ENCODE peak calls at places on chromosomes 13 and 19, in six cellular contexts. Q, Y, O, W, N and X are unnamed samples.

GRCh38 chr13:29958476-29958875 is 108.1 kb upstream of the UBL3 start:
- DNase-seq in Q (no peak), Y (no peak), O (no peak), W (no peak), N (no peak), X (no peak)

GRCh38 chr19:36771275-36772231 is 1.1 kb downstream of the ZNF850 start:
- DNase-seq in Q (peak), Y (peak), O (no peak), W (peak), N (no peak), X (no peak)

GRCh38 chr19:40223135-40223822 is 3.2 kb downstream of the CCNP start:
- DNase-seq in Q (no peak), Y (no peak), O (no peak), W (no peak), N (no peak), X (no peak)

GRCh38 chr19:7642295-7643046 is 5.6 kb downstream of the STXBP2 start:
- DNase-seq in Q (no peak), Y (no peak), O (no peak), W (no peak), N (no peak), X (no peak)

GRCh38 chr13:23673354-23673753 is 103.1 kb downstream of the TNFRSF19 start:
- DNase-seq in Q (no peak), Y (no peak), O (no peak), W (peak), N (no peak), X (no peak)

GRCh38 chr13:21949818-21950429 is 279.1 kb downstream of the FGF9 start:
- DNase-seq in Q (no peak), Y (no peak), O (no peak), W (no peak), N (no peak), X (no peak)

GRCh38 chr13:98752111-98752941 is at the start of gene SLC15A1:
- DNase-seq in Q (no peak), Y (no peak), O (no peak), W (no peak), N (no peak), X (no peak)

GRCh38 chr13:111474136-111475002 is 153.9 kb downstream of the TEX29 start:
- DNase-seq in Q (no peak), Y (no peak), O (peak), W (peak), N (no peak), X (no peak)

GRCh38 chr19:14505488-14506239 is 9.7 kb upstream of the GIPC1 start:
- DNase-seq in Q (no peak), Y (no peak), O (peak), W (peak), N (peak), X (no peak)

GRCh38 chr13:29435125-29435911 is 160.2 kb downstream of the SLC7A1 start:
- DNase-seq in Q (no peak), Y (peak), O (no peak), W (peak), N (no peak), X (no peak)

GRCh38 chr13:19818223-19818842 is 35.6 kb upstream of the PSPC1 start:
- DNase-seq in Q (peak), Y (no peak), O (no peak), W (peak), N (no peak), X (no peak)

GRCh38 chr13:80338781-80339577 is 1.9 kb downstream of the SPRY2 start:
- DNase-seq in Q (peak), Y (peak), O (peak), W (peak), N (no peak), X (peak)

GRCh38 chr19:47284324-47284899 is 9.7 kb downstream of the INAFM1 start:
- DNase-seq in Q (no peak), Y (no peak), O (peak), W (peak), N (peak), X (no peak)

GRCh38 chr13:113207890-113208423 is 512 bp downstream of the PCID2 start:
- DNase-seq in Q (no peak), Y (peak), O (peak), W (peak), N (no peak), X (no peak)